ENCODE peak calls at places on chromosomes 7 and 10, in seven cellular contexts. B is K562, Q is stomach, P is IMR-90, M is gastrocnemius medialis, X is tibial nerve, J is adrenal gland. N is an unnamed sample.
A peak's percentile ranks its signal among the peaks of the same experiment; 100 is the strongest.

GRCh38 chr7:101614939-101615302 is 14.2 kb downstream of the MYL10 start:
- DNase-seq in B (no peak), M (no peak), P (no peak), J (no peak), X (no peak), Q (no peak), N (no peak)

GRCh38 chr7:126040114-126041045 is 1110.8 kb upstream of the POT1 start:
- DNase-seq in B (no peak), Q (no peak), X (no peak), J (no peak), M (no peak), P (no peak), N (peak; percentile 80)

GRCh38 chr10:100735087-100735344 is 10.4 kb upstream of the PAX2 start:
- DNase-seq in B (no peak), J (no peak), X (no peak), Q (no peak), M (no peak), P (no peak), N (no peak)

GRCh38 chr7:23475579-23475844 is 5.2 kb upstream of the IGF2BP3 start:
- DNase-seq in P (no peak), Q (no peak), X (no peak), M (no peak), B (no peak), J (no peak), N (no peak)

GRCh38 chr7:112104153-112104552 is 102.0 kb downstream of the DOCK4 start:
- DNase-seq in M (no peak), Q (no peak), B (no peak), P (no peak), X (no peak), J (no peak), N (no peak)

GRCh38 chr7:55365103-55365679 is at the start of gene LANCL2:
- DNase-seq in J (peak; percentile 50), M (peak; percentile 26), X (no peak), B (peak; percentile 55), Q (peak; percentile 50), P (peak; percentile 16), N (peak; percentile 30)

GRCh38 chr7:38147005-38147404 is 31.0 kb upstream of the STARD3NL start:
- DNase-seq in P (no peak), J (no peak), M (no peak), Q (no peak), X (no peak), B (no peak), N (no peak)

GRCh38 chr7:80361948-80362347 is 149.9 kb downstream of the GNAT3 start:
- DNase-seq in J (no peak), Q (no peak), X (no peak), B (no peak), P (no peak), M (no peak), N (no peak)

GRCh38 chr10:30176776-30177533 is 117.6 kb upstream of the JCAD start:
- DNase-seq in P (peak; percentile 50), B (no peak), M (no peak), X (no peak), Q (no peak), J (no peak), N (no peak)

GRCh38 chr7:27064169-27064568 is 31.6 kb downstream of the HOXA1 start:
- DNase-seq in Q (no peak), J (no peak), B (no peak), P (no peak), M (no peak), X (no peak), N (no peak)

GRCh38 chr7:18330563-18330962 is 165.0 kb upstream of the HDAC9 start:
- DNase-seq in P (no peak), M (no peak), B (no peak), J (no peak), Q (no peak), X (no peak), N (no peak)

GRCh38 chr7:133478591-133479135 is 225.8 kb downstream of the EXOC4 start:
- DNase-seq in J (no peak), Q (no peak), B (no peak), M (no peak), P (no peak), X (no peak), N (no peak)

GRCh38 chr7:145339319-145339718 is 503.5 kb upstream of the TPK1 start:
- DNase-seq in J (no peak), Q (no peak), B (no peak), P (no peak), X (no peak), M (no peak), N (no peak)

GRCh38 chr7:29224726-29225125 is 30.2 kb downstream of the CHN2 start:
- DNase-seq in Q (no peak), X (no peak), B (no peak), P (no peak), M (no peak), J (no peak), N (no peak)

GRCh38 chr7:2030475-2031456 is 202.0 kb downstream of the MAD1L1 start:
- DNase-seq in X (no peak), J (peak; percentile 4), M (no peak), P (no peak), B (peak; percentile 16), Q (no peak), N (no peak)

GRCh38 chr10:16809074-16809718 is 8.0 kb downstream of the RSU1 start:
- DNase-seq in X (no peak), M (no peak), Q (peak; percentile 38), P (peak; percentile 36), B (peak; percentile 72), J (peak; percentile 47), N (no peak)

GRCh38 chr7:150823010-150823409 is 22.4 kb downstream of the TMEM176A start:
- DNase-seq in J (no peak), M (no peak), P (no peak), Q (no peak), X (no peak), B (no peak), N (no peak)

GRCh38 chr7:150820148-150820547 is 19.6 kb downstream of the TMEM176A start:
- DNase-seq in B (no peak), J (no peak), P (no peak), X (no peak), Q (no peak), M (no peak), N (no peak)

GRCh38 chr7:150823484-150824126 is 23.0 kb downstream of the TMEM176A start:
- DNase-seq in J (no peak), X (no peak), B (peak; percentile 32), M (no peak), P (no peak), Q (no peak), N (no peak)

GRCh38 chr7:150818971-150819370 is 18.4 kb downstream of the TMEM176A start:
- DNase-seq in P (no peak), X (no peak), M (no peak), B (no peak), Q (no peak), J (no peak), N (no peak)

GRCh38 chr7:150820578-150821198 is 20.1 kb downstream of the TMEM176A start:
- DNase-seq in X (no peak), M (no peak), P (no peak), Q (no peak), J (no peak), B (no peak), N (no peak)
- TF ChIP-seq POLR2A in X (no peak), M (no peak), P (no peak), Q (no peak), J (no peak), B (no peak), N (no peak)

DNA sequence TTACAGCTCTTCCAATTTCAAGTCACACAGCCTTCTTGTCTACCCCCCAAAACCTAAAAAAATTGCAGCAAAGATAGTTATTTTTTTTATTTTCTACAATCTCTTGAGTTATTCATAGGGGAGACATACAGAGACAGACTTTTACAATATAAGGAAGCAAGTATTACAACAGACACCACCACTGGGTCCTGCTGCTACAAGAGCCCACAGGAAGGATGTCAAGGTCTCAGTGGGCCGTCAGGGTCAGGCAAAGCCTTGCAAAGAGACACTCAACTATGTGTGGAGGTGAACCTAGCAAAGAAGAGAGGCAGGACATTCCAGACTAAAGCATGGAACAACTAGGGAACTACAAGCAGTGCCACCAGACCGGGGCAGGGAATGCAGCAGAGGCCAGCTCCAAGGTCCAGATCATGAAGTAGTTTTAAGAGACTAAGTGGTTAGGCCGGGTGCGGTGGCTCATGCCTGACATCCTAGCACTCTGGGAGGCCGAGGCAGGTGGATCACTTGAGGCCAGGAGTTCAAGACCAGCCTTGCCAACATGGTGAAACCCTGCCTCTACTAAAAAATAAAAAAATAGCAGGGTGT is 28.2 kb upstream of the ZCCHC24 start:
- DNase-seq in B (no peak), M (no peak), J (no peak), X (no peak), P (no peak), Q (no peak), N (peak; percentile 84)
- H3K4me3 ChIP-seq in B (no peak overlapping the region), M (no peak overlapping the region), J (no peak overlapping the region), X (no peak overlapping the region), P (no peak overlapping the region), Q (no peak overlapping the region), N (no peak overlapping the region)

DNA sequence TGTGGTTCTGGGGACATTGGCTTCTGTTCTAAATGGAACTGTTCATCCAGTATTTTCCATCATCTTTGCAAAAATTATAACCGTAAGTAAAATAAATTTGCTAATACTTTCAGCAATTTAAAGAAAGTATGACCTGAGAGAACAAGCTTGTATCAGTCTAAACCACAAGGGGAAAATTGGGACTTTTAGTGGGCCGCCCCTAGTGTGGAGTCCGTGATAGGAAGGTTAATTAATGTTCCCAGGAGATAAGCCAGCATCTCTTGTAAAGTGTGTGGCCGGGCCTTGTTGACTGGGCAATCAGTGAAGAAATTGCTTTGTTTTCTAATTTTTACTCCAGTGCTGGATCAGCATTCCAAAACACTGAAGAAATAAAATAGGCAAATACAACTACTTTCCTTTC is 83.0 kb downstream of the ABCB5 start:
- DNase-seq in X (no peak), M (no peak), P (no peak), J (no peak), Q (no peak), B (peak; percentile 61), N (no peak)
- TF ChIP-seq POLR2A in X (no peak), M (no peak), P (no peak), J (no peak), Q (no peak), B (no peak), N (no peak)

DNA sequence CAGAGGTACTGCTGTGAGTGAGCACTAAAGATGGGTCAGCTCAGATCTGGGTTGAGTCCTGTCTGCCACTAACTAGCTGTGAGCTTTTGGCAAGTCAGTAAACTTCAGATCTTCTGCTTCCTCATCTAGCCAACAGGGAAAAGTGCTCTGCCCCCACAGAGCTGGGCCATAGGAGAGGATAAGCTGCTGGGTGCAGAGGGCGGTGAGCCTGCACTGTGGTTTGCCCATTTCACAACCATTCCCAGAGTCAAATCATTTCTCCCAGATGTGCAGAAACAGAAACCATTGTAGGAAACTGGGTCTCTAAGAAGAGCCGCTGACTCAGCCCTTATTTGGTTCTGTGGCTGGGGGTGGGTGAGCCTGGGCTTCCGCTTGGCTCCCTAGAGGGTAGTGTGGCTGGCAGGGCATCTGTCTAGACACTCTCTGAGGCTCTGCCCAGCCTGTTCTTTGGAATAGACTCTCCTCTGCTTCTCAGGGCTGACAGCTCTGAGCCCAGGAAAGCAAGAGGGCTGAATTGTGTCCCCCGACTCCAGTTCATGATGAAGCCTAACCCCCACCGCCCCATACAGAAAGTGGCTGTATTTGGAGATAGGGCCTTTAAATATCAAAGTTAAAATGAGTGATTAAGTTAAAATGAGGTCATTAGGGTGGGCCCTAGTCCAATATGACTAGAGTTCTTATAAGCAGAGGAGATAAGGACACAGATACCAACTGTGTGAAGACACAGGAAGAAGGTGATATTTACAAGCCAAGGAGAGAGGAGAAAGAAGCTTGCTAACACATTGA is 29.5 kb upstream of the ARHGAP22 start:
- DNase-seq in M (peak; percentile 54), P (peak; percentile 69), Q (no peak), X (no peak), B (no peak), J (peak; percentile 48), N (peak; percentile 56)
- H3K4me3 ChIP-seq in M (no peak overlapping the region), P (no peak overlapping the region), Q (no peak overlapping the region), X (no peak overlapping the region), B (no peak overlapping the region), J (no peak overlapping the region), N (no peak overlapping the region)